ENCODE peak calls at places on chromosomes 13 and 19, in seven cellular contexts. M is suprapubic skin, N is stomach, J is K562, U is GM12892, D is upper lobe of left lung, T is spleen. H is an unnamed sample.

GRCh38 chr19:18306209-18306902 is 16.5 kb downstream of the LSM4 start:
- DNase-seq in M (no peak), N (no peak), J (no peak), U (no peak), D (no peak), T (no peak), H (peak)

GRCh38 chr13:24124789-24125476 is 35.6 kb upstream of the SPATA13 start:
- DNase-seq in M (no peak), N (no peak), J (no peak), U (peak), D (no peak), T (no peak), H (no peak)

GRCh38 chr19:41860419-41861097 is 503 bp downstream of the RPS19 start:
- DNase-seq in M (no peak), N (no peak), J (no peak), U (no peak), D (no peak), T (no peak), H (no peak)

GRCh38 chr19:52028780-52029123 is 573 bp upstream of the ZNF614 start:
- DNase-seq in M (no peak), N (no peak), J (no peak), U (peak), D (no peak), T (no peak), H (no peak)

GRCh38 chr13:102132896-102133295 is 269.0 kb downstream of the FGF14 start:
- DNase-seq in M (no peak), N (no peak), J (no peak), U (no peak), D (no peak), T (no peak), H (no peak)

GRCh38 chr13:48478401-48478800 is 54.5 kb downstream of the RCBTB2 start:
- DNase-seq in M (no peak), N (no peak), J (no peak), U (no peak), D (no peak), T (no peak), H (no peak)

GRCh38 chr19:7904074-7905020 is 670 bp downstream of the MAP2K7 start:
- DNase-seq in M (no peak), N (no peak), J (peak), U (peak), D (peak), T (peak), H (peak)

GRCh38 chr19:6260912-6261636 is 18.7 kb downstream of the MLLT1 start:
- DNase-seq in M (no peak), N (peak), J (peak), U (no peak), D (no peak), T (no peak), H (no peak)

GRCh38 chr19:4980087-4980486 is 11.2 kb downstream of the KDM4B start:
- DNase-seq in M (no peak), N (no peak), J (no peak), U (no peak), D (no peak), T (no peak), H (no peak)

GRCh38 chr19:58003153-58003828 is 671 bp upstream of the ZNF606 start:
- DNase-seq in M (no peak), N (no peak), J (no peak), U (no peak), D (no peak), T (peak), H (no peak)

GRCh38 chr19:23822735-23823134 is 64.0 kb upstream of the ZNF681 start:
- DNase-seq in M (no peak), N (peak), J (no peak), U (no peak), D (no peak), T (no peak), H (no peak)

DNA sequence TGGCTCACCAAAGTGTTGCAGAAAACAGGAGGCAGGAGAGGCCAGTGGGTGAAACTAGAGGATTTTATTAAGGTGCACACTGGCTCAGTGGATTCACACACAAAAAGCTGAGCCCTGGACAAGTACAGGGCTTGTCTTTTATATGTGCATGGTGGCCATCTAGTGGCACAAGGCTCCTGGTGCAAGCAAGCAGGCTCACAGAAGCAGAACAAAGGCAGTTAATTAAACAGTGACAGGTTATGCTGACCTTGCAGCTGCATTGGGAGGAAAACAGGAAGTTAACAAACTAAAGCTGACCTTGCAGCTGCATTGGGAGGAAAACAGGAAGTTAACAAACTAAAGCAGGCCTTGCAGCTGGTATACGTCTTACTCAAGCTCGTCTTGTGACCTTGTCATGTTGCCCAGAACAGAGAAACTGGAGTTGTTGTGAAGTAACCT is 65.3 kb upstream of the ZNF681 start:
- DNase-seq in M (no peak), N (no peak), J (peak), U (no peak), D (no peak), T (no peak), H (peak)
- TF ChIP-seq POLR2AphosphoS5 in M (no peak), N (no peak), J (no peak), U (no peak), D (no peak), T (no peak), H (no peak)

DNA sequence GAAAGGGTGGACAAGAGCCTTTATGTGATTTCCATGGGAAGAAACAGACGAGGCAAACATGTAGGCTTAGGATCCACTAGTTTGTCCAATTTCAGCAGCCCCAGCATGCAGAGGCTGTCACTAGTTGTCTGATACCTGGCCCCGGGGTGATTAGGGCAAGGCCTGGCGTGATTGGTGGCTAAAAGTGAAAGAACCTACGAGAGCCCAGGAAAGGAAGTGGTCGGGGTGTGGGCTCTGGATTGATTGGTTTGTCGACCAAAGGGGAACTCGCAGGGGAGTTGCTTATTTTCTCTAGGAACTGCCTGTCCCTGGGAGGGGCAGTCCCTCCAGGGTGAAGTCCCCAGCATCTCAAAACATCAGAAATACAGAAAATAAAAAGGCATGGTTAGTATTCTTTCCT is 64.2 kb upstream of the UQCRFS1 start:
- DNase-seq in M (no peak), N (no peak), J (peak), U (peak), D (no peak), T (peak), H (peak)
- TF ChIP-seq POLR2A in M (no peak), N (no peak), J (no peak), U (no peak), D (no peak), T (no peak), H (no peak)

GRCh38 chr13:30880151-30880551 is 25.9 kb upstream of the MEDAG start:
- DNase-seq in M (no peak), N (no peak), J (no peak), U (no peak), D (no peak), T (no peak), H (no peak)

GRCh38 chr13:30882996-30883766 is 22.9 kb upstream of the MEDAG start:
- DNase-seq in M (no peak), N (no peak), J (no peak), U (no peak), D (no peak), T (no peak), H (no peak)

GRCh38 chr13:30881931-30882899 is 23.9 kb upstream of the MEDAG start:
- DNase-seq in M (no peak), N (no peak), J (no peak), U (no peak), D (no peak), T (no peak), H (no peak)

GRCh38 chr13:30881191-30881651 is 24.9 kb upstream of the MEDAG start:
- DNase-seq in M (no peak), N (no peak), J (no peak), U (no peak), D (no peak), T (no peak), H (no peak)

DNA sequence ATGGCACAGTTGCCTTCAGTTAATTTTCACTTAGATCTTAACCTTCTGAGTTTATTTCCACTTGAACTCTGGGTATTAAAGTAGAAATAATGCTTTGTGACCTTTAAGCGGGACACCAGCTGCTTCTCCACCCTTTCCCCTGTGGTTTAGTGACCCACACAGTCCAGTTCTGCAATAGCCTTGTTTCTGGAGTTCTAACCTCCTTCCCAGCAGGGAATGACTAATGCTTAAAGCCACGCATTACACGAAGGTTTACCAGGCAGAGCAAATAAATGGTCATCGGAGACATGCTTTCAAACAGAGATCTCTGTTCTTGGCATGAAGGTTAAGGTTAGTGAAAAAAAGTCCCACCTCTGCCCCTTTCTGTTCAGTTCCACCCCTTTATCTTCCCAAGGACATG is 25.3 kb upstream of the MEDAG start:
- DNase-seq in M (no peak), N (no peak), J (no peak), U (no peak), D (no peak), T (no peak), H (no peak)
- TF ChIP-seq POLR2AphosphoS5 in M (peak), N (peak), J (no peak), U (no peak), D (peak), T (no peak), H (peak)

GRCh38 chr19:19821366-19822147 is at the start of gene ZNF506:
- DNase-seq in M (peak), N (peak), J (peak), U (peak), D (peak), T (peak), H (peak)
- TF ChIP-seq POLR2A in M (peak), N (no peak), J (no peak), U (peak), D (peak), T (no peak), H (peak)

DNA sequence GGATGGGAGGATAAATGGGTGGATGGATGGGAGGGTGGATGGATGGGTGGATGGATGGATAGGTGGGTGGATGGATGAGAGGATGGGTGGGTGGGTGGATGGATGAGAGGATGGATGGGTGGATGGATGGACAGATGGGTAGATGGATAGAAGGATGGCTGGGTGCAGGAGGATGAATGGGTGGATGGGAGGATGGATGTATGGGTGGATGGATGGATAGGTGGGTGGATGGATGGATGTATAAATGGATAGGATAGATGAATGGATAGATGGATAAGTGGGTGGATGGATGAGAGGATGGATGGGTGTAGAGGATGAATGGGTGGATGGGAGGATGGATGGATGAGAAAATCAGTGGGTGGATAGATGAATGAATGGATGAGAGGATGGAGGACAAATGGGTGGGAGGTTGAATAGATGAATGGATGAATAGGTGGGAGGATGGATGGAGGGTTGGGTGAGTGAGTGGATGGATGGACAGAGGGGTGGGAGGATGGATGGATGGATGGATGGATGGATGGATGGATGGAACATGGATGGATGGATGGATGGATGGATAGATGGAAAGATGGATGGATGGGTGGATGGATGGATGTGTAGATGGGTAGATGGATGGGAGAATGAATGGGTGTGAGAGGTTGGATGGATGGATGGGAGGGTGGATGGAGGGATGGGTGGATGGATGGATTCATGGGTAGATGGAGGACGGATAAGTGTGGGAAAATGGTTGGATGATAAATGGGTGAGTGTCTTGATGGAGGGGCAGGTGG is 35.9 kb upstream of the ONECUT3 start:
- DNase-seq in M (no peak), N (no peak), J (no peak), U (no peak), D (no peak), T (no peak), H (no peak)
- TF ChIP-seq POLR2AphosphoS5 in M (no peak), N (no peak), J (no peak), U (no peak), D (no peak), T (no peak), H (no peak)

GRCh38 chr13:65932013-65932412 is 1298.1 kb downstream of the PCDH9 start:
- DNase-seq in M (no peak), N (no peak), J (no peak), U (no peak), D (no peak), T (no peak), H (no peak)

GRCh38 chr13:65921933-65922332 is 1308.2 kb downstream of the PCDH9 start:
- DNase-seq in M (no peak), N (no peak), J (no peak), U (no peak), D (no peak), T (no peak), H (no peak)

GRCh38 chr13:65929436-65929835 is 1300.7 kb downstream of the PCDH9 start:
- DNase-seq in M (no peak), N (no peak), J (no peak), U (no peak), D (no peak), T (no peak), H (no peak)

GRCh38 chr13:65932587-65933239 is 1297.4 kb downstream of the PCDH9 start:
- DNase-seq in M (no peak), N (no peak), J (no peak), U (no peak), D (no peak), T (no peak), H (no peak)

DNA sequence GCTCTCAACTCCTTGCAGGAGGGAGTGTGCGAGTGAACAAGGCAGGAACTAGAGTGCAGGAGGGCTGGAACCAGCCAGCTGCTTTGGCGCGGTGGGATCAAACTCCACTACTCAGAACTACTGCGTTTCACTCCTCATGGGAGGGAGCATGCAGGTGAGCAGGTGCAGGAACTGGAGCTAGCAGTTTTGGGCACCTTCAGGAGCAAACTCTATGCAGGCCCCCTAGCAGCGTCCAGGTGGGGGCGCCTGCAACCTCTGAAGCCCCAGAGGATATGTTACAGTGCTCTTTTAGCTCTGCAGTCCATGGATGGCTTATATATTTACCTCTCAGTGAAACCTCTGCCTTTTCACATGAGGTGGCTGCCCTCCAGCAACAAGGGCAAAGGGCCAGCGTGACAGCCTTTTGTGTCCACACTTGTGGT is 1303.4 kb downstream of the PCDH9 start:
- DNase-seq in M (no peak), N (peak), J (peak), U (no peak), D (peak), T (no peak), H (peak)
- TF ChIP-seq POLR2A in M (no peak), N (no peak), J (no peak), U (no peak), D (no peak), T (no peak), H (no peak)

GRCh38 chr13:44918323-44919102 is 70.8 kb downstream of the NUFIP1 start:
- DNase-seq in M (peak), N (peak), J (peak), U (peak), D (peak), T (peak), H (peak)
- TF ChIP-seq POLR2AphosphoS5 in M (no peak), N (peak), J (no peak), U (no peak), D (peak), T (peak), H (peak)

DNA sequence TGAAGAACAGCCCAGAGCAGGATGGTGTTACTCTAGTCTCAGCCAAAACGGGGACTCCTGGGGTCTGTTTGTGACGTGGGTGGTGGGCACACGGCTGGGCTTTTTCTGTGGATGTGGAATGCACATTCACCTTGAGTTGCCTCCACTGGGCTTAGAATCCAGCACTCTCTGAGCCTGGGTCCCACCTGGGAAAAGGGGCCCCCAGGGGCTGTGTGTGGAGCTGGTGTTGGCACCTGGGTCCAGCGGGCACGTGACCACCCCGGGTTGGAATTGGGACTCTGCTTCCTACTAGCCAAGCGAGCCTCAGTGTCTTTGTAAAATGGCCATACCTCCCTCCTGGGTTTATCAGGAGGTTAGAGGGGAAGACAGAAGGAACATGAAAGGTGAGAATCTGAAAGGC is 29.2 kb upstream of the F2RL3 start:
- DNase-seq in M (no peak), N (no peak), J (no peak), U (no peak), D (no peak), T (no peak), H (no peak)
- TF ChIP-seq POLR2A in M (no peak), N (no peak), J (no peak), U (no peak), D (no peak), T (no peak), H (no peak)

H was measured in transverse colon.